ENCODE peak calls at places on chromosomes 4 and X, in nine cellular contexts. V is effector memory CD4-positive, alpha-beta T cell; S is mesenchymal stem cell; O is SK-N-SH; H is Peyer's patch; E is ovary; P is HCT116; U is left ventricle myocardium inferior; I is pancreas. G is an unnamed sample. For H3K4me1, the result is how much of the 10 kb centered on the place peaks cover.

GRCh38 chr4:153248641-153249198 is 44.5 kb downstream of the TRIM2 start:
- DNase-seq in V (no peak), S (no peak), O (peak), H (no peak), E (no peak), P (no peak), U (no peak), I (peak), G (peak)

GRCh38 chr4:31058656-31059055 is 338.5 kb downstream of the PCDH7 start:
- DNase-seq in V (no peak), S (no peak), O (no peak), H (no peak), E (no peak), P (no peak), U (no peak), I (no peak), G (no peak)

GRCh38 chr4:8191136-8191747 is 7.8 kb upstream of the SH3TC1 start:
- DNase-seq in V (no peak), S (peak), O (no peak), H (no peak), E (peak), P (peak), U (peak), I (no peak), G (peak)

GRCh38 chr4:45241976-45242375 is 515.6 kb upstream of the GNPDA2 start:
- DNase-seq in V (no peak), S (no peak), O (no peak), H (no peak), E (no peak), P (no peak), U (no peak), I (no peak), G (no peak)

GRCh38 chr4:64899563-64899962 is 490.3 kb upstream of the TECRL start:
- DNase-seq in V (no peak), S (peak), O (no peak), H (no peak), E (no peak), P (no peak), U (no peak), I (no peak), G (no peak)

GRCh38 chr4:142824368-142824767 is 21.7 kb downstream of the INPP4B start:
- DNase-seq in V (no peak), S (no peak), O (no peak), H (no peak), E (no peak), P (no peak), U (no peak), I (no peak), G (no peak)

GRCh38 chr4:7347981-7348380 is 86.7 kb downstream of the PSAPL1 start:
- DNase-seq in V (no peak), S (peak), O (no peak), H (no peak), E (no peak), P (no peak), U (no peak), I (no peak), G (no peak)

GRCh38 chr4:108571027-108571569 is 49.3 kb upstream of the RPL34 start:
- DNase-seq in V (no peak), S (peak), O (no peak), H (no peak), E (no peak), P (no peak), U (no peak), I (no peak), G (no peak)

GRCh38 chrX:129445436-129445835 is 77.9 kb downstream of the SMARCA1 start:
- DNase-seq in V (no peak), S (no peak), O (no peak), H (no peak), E (no peak), P (no peak), U (no peak), I (no peak), G (no peak)

GRCh38 chrX:24424948-24425347 is 40.1 kb upstream of the PDK3 start:
- DNase-seq in V (no peak), S (no peak), O (no peak), H (no peak), E (peak), P (no peak), U (peak), I (no peak), G (no peak)

GRCh38 chrX:1748408-1748807 is 133.5 kb downstream of the ASMT start:
- DNase-seq in V (no peak), S (no peak), O (no peak), H (no peak), E (no peak), P (no peak), U (no peak), I (no peak), G (no peak)

GRCh38 chrX:109281478-109282275 is 200.2 kb downstream of the GUCY2F start:
- DNase-seq in V (no peak), S (no peak), O (no peak), H (no peak), E (no peak), P (no peak), U (no peak), I (no peak), G (no peak)

GRCh38 chr4:95546866-95547707 is 1.7 kb downstream of the UNC5C start:
- DNase-seq in V (no peak), S (no peak), O (peak), H (no peak), E (no peak), P (no peak), U (no peak), I (no peak), G (peak)

GRCh38 chr4:1494416-1495315 is 88.4 kb upstream of the NKX1-1 start:
- DNase-seq in V (no peak), S (no peak), O (peak), H (no peak), E (no peak), P (no peak), U (no peak), I (peak), G (no peak)

GRCh38 chrX:131298846-131299245 is 9.7 kb upstream of the IGSF1 start:
- DNase-seq in V (no peak), S (no peak), O (no peak), H (no peak), E (no peak), P (no peak), U (no peak), I (no peak), G (no peak)

GRCh38 chr4:43130228-43131021 is 237.9 kb downstream of the GRXCR1 start:
- DNase-seq in V (no peak), S (no peak), O (no peak), H (no peak), E (no peak), P (no peak), U (no peak), I (no peak), G (no peak)
- H3K4me1 ChIP-seq in V (under half), S (under half), O (under half), H (under half), E (under half), P (under half), U (under half), I (under half), G (under half)

DNA sequence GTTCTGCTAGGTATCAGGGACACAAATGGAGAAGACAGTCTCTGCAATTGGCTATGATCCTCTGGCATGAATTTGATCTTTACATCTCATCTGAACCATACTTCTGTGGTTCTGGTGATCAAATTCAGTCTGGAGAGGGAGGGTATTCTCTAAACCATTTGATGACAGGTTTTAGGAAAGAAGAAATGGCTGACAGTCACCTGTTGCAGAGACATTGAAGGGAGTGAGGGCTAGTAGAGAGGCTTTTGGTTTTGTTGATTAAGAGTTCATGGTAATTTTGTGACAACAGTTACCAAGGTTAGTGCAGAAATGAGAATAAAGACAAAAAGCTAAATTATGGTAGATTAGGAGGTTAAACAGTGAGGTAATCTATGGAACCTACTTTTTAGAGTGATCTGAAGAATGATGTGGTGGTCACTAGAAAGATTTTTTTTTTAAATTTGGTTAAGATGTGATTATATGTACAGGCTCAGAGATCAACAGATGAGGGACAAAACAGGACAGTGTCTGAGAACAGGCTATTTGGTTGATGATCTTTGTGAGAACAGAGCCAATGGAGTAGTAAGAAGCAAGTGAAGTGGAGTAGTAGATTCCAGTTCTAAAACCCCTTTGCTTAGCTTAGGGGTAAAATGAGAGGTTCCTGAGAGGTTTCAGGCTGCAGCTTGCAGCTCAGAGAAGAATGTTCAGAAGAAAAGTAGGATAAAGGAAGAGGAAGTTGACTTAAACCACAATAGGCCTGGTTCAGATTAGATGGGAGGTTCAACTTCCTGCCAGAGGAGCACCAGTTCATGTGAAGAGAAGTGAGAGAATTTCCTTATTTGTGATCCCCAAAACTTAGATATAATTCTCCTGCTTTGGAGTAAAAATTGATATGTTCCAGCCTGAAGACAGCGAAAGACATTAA is 34.7 kb downstream of the VSIG4 start:
- DNase-seq in V (no peak), S (no peak), O (no peak), H (no peak), E (no peak), P (no peak), U (no peak), I (no peak), G (no peak)
- H3K4me1 ChIP-seq in V (under half), S (under half), O (under half), H (under half), E (under half), P (under half), U (under half), I (under half), G (under half)

GRCh38 chr4:186761281-186761897 is 37.7 kb upstream of the FAT1 start:
- DNase-seq in V (no peak), S (no peak), O (no peak), H (no peak), E (no peak), P (no peak), U (no peak), I (no peak), G (no peak)

GRCh38 chr4:186762361-186762760 is 38.7 kb upstream of the FAT1 start:
- DNase-seq in V (no peak), S (no peak), O (no peak), H (no peak), E (no peak), P (no peak), U (no peak), I (no peak), G (no peak)

GRCh38 chr4:186759990-186760389 is 36.3 kb upstream of the FAT1 start:
- DNase-seq in V (no peak), S (no peak), O (no peak), H (no peak), E (no peak), P (no peak), U (no peak), I (no peak), G (no peak)

GRCh38 chr4:186758929-186759682 is 35.5 kb upstream of the FAT1 start:
- DNase-seq in V (no peak), S (no peak), O (no peak), H (no peak), E (no peak), P (no peak), U (no peak), I (peak), G (no peak)

DNA sequence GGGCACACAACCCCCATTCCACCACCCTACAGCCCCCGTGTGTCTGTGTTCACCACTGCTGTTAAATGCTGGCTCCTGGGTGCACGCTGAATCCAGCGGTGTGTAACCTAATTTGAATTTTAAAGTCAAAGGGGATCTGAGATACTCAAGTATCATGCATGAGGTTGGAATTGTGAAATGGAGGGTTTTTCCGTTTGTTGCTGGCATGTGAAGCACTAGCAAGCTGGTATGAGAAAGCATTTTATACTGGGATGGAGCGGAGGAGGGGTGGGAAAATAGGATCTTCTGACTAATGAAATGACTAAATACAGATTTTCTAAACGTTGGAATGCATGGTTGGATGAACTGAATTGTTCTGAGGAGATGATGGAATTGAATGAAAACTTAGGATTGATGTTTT is 36.9 kb upstream of the FAT1 start:
- DNase-seq in V (no peak), S (peak), O (no peak), H (no peak), E (no peak), P (no peak), U (no peak), I (no peak), G (peak)
- H3K4me1 ChIP-seq in V (under half), S (under half), O (under half), H (under half), E (under half), P (under half), U (under half), I (under half), G (under half)

GRCh38 chr4:13526658-13527057 is 17.6 kb downstream of the NKX3-2 start:
- DNase-seq in V (no peak), S (no peak), O (no peak), H (no peak), E (no peak), P (no peak), U (no peak), I (no peak), G (no peak)
- H3K4me1 ChIP-seq in V (under half), S (under half), O (under half), H (under half), E (under half), P (under half), U (under half), I (under half), G (under half)

DNA sequence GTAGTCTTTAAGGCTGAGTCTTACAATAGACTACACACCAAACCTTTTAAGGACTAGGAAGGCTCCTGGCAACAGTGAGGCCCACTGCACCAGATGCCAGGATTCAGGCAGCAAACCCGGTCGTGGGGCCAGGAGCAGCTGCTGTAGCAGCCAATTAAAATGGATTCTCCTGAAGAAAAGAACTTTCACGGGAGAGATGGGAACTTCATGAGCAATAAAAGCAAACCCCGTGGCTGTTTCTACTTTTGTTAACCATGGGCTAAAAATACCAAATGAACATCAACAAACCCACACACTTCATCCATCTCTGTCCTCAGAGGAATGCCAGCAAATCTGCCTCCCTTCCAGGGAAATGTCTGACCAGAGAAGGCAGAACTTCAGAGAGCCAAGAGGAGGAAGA is 101.3 kb downstream of the BTC start:
- DNase-seq in V (no peak), S (peak), O (no peak), H (no peak), E (no peak), P (no peak), U (no peak), I (no peak), G (no peak)
- H3K4me1 ChIP-seq in V (under half), S (under half), O (under half), H (under half), E (under half), P (under half), U (under half), I (under half), G (under half)

DNA sequence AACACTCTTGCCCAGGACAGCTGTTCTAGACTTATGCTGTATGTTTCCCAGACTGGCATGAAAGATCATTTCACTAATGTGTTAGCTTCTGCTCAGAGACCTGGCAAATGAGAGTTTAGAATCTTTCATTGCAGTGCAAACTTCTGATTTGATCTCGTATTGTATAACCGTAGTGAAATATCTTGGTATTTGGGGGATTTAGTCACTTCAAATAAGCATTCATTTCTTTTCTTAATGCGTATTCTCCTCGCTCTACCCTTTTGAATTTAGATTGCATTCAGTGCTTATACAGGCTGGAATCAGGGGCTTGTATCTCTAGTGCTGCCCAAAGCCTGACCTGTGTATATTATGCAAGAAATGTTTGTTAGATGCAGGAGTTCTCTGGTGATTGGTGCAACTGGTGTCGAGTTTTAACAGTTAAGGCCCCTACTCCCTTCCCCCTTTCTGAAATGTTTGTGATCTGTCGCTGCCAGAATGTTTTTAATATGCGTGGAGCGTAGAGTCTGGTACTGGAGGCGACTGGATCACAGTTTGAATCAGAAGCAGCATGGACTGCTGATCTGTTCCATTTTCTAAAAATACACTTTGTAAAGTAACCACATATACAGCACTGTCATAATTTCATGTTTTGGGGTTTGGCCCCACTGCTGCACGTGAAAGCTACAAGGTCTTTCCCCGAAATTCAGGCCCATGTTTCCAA is 326.4 kb downstream of the ARHGAP10 start:
- DNase-seq in V (no peak), S (no peak), O (no peak), H (no peak), E (no peak), P (no peak), U (no peak), I (no peak), G (no peak)
- H3K4me1 ChIP-seq in V (under half), S (under half), O (under half), H (under half), E (under half), P (under half), U (half or more), I (under half), G (under half)

GRCh38 chr4:182254381-182254780 is 11.2 kb downstream of the TENM3 start:
- DNase-seq in V (no peak), S (no peak), O (no peak), H (no peak), E (no peak), P (no peak), U (no peak), I (no peak), G (no peak)
- H3K4me1 ChIP-seq in V (under half), S (under half), O (under half), H (under half), E (under half), P (under half), U (under half), I (under half), G (under half)

GRCh38 chr4:39713691-39714090 is 15.8 kb downstream of the UBE2K start:
- DNase-seq in V (no peak), S (peak), O (peak), H (no peak), E (no peak), P (no peak), U (no peak), I (no peak), G (peak)

GRCh38 chr4:39714171-39714570 is 16.2 kb downstream of the UBE2K start:
- DNase-seq in V (no peak), S (peak), O (no peak), H (no peak), E (no peak), P (no peak), U (no peak), I (no peak), G (peak)

GRCh38 chr4:39712819-39713607 is 15.1 kb downstream of the UBE2K start:
- DNase-seq in V (no peak), S (no peak), O (no peak), H (no peak), E (no peak), P (no peak), U (no peak), I (no peak), G (no peak)

GRCh38 chr4:39706829-39707511 is 9.0 kb downstream of the UBE2K start:
- DNase-seq in V (no peak), S (no peak), O (no peak), H (no peak), E (no peak), P (no peak), U (no peak), I (no peak), G (no peak)

DNA sequence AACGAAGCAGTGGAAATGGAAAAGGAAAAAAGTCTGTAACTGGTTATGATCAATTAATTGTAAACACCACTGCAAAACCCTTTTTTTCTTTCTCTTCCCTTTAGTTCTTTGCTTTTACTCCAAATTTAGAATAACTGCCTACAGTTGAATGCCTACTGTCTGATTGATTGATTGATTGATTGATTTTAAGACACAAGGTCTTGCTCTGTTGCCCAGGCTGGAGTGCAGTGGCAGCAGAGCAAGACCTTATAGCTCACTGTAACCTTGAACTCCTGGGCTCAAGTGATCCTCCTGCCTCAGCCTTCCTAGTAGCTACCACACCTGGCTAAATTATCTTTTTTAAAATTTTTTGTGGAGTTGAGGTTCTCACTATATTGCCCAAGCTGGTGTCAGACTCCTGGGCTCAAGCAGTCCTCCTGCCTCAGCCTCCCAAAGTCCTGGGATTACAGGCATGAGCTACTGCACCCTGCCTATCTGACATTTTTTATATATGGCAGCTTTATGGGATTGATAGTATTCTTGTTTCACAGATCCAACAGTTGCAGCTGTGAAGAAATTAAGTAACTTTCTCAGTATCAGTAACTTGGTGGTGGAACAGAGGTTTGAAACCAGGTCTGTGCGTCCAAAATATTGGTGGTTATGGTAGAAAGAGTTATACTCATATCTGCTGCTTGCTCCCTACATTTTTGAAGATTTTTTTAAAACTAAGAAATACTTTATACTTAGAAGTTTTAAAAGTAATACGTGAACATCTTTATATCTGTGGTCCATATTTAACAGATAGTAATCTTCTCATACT is 12.4 kb downstream of the UBE2K start:
- DNase-seq in V (no peak), S (no peak), O (no peak), H (no peak), E (no peak), P (no peak), U (no peak), I (no peak), G (no peak)
- H3K4me1 ChIP-seq in V (under half), S (under half), O (under half), H (under half), E (under half), P (under half), U (half or more), I (under half), G (under half)

GRCh38 chr4:77076889-77077635 is 1.3 kb upstream of the CCNI start:
- DNase-seq in V (no peak), S (no peak), O (no peak), H (no peak), E (no peak), P (no peak), U (no peak), I (no peak), G (no peak)
- H3K4me1 ChIP-seq in V (under half), S (under half), O (under half), H (under half), E (under half), P (under half), U (half or more), I (under half), G (under half)